ENCODE peak calls at places on chromosomes 6 and 20, in six cellular contexts. One of them, this sample, is unnamed.

GRCh38 chr6:139425780-139426179 is 51.3 kb upstream of the CITED2 start:
- DNase-seq in iris pigment epithelial cell: no peak
- DNase-seq in activated CD4-positive, CD25-positive, alpha-beta regulatory T cell: no peak
- DNase-seq in posterior cingulate gyrus: no peak
- DNase-seq in lower lobe of right lung: no peak
- DNase-seq in effector CD4-positive, alpha-beta T cell: no peak
- DNase-seq in this sample: no peak

GRCh38 chr6:27472182-27472616 is 706 bp downstream of the ZNF184 start:
- DNase-seq in iris pigment epithelial cell: peak
- DNase-seq in activated CD4-positive, CD25-positive, alpha-beta regulatory T cell: peak
- DNase-seq in posterior cingulate gyrus: peak
- DNase-seq in lower lobe of right lung: peak
- DNase-seq in effector CD4-positive, alpha-beta T cell: peak
- DNase-seq in this sample: peak

GRCh38 chr6:21026576-21027273 is 492.5 kb downstream of the CDKAL1 start:
- DNase-seq in iris pigment epithelial cell: peak
- DNase-seq in activated CD4-positive, CD25-positive, alpha-beta regulatory T cell: no peak
- DNase-seq in posterior cingulate gyrus: no peak
- DNase-seq in lower lobe of right lung: no peak
- DNase-seq in effector CD4-positive, alpha-beta T cell: no peak
- DNase-seq in this sample: no peak

GRCh38 chr6:128641701-128642100 is 121.3 kb upstream of the PTPRK start:
- DNase-seq in iris pigment epithelial cell: peak
- DNase-seq in activated CD4-positive, CD25-positive, alpha-beta regulatory T cell: no peak
- DNase-seq in posterior cingulate gyrus: no peak
- DNase-seq in lower lobe of right lung: no peak
- DNase-seq in effector CD4-positive, alpha-beta T cell: no peak
- DNase-seq in this sample: no peak

GRCh38 chr20:19935842-19936241 is 81.3 kb upstream of the NAA20 start:
- DNase-seq in iris pigment epithelial cell: no peak
- DNase-seq in activated CD4-positive, CD25-positive, alpha-beta regulatory T cell: no peak
- DNase-seq in posterior cingulate gyrus: no peak
- DNase-seq in lower lobe of right lung: peak
- DNase-seq in effector CD4-positive, alpha-beta T cell: no peak
- DNase-seq in this sample: no peak

GRCh38 chr6:136036071-136036380 is 184.5 kb downstream of the PDE7B start:
- DNase-seq in iris pigment epithelial cell: no peak
- DNase-seq in activated CD4-positive, CD25-positive, alpha-beta regulatory T cell: no peak
- DNase-seq in posterior cingulate gyrus: no peak
- DNase-seq in lower lobe of right lung: no peak
- DNase-seq in effector CD4-positive, alpha-beta T cell: no peak
- DNase-seq in this sample: no peak

GRCh38 chr6:109087661-109088264 is 6.9 kb downstream of the SESN1 start:
- DNase-seq in iris pigment epithelial cell: no peak
- DNase-seq in activated CD4-positive, CD25-positive, alpha-beta regulatory T cell: no peak
- DNase-seq in posterior cingulate gyrus: no peak
- DNase-seq in lower lobe of right lung: no peak
- DNase-seq in effector CD4-positive, alpha-beta T cell: no peak
- DNase-seq in this sample: no peak

GRCh38 chr6:148681666-148682065 is 65.2 kb upstream of the UST start:
- DNase-seq in iris pigment epithelial cell: no peak
- DNase-seq in activated CD4-positive, CD25-positive, alpha-beta regulatory T cell: no peak
- DNase-seq in posterior cingulate gyrus: no peak
- DNase-seq in lower lobe of right lung: no peak
- DNase-seq in effector CD4-positive, alpha-beta T cell: no peak
- DNase-seq in this sample: no peak

GRCh38 chr6:124200661-124201060 is 397.0 kb downstream of the NKAIN2 start:
- DNase-seq in iris pigment epithelial cell: no peak
- DNase-seq in activated CD4-positive, CD25-positive, alpha-beta regulatory T cell: no peak
- DNase-seq in posterior cingulate gyrus: no peak
- DNase-seq in lower lobe of right lung: no peak
- DNase-seq in effector CD4-positive, alpha-beta T cell: no peak
- DNase-seq in this sample: peak

GRCh38 chr6:17042422-17043147 is 59.3 kb upstream of the STMND1 start:
- DNase-seq in iris pigment epithelial cell: peak
- DNase-seq in activated CD4-positive, CD25-positive, alpha-beta regulatory T cell: no peak
- DNase-seq in posterior cingulate gyrus: peak
- DNase-seq in lower lobe of right lung: no peak
- DNase-seq in effector CD4-positive, alpha-beta T cell: no peak
- DNase-seq in this sample: no peak

GRCh38 chr20:38842017-38842416 is 36.5 kb downstream of the PPP1R16B start:
- DNase-seq in iris pigment epithelial cell: no peak
- DNase-seq in activated CD4-positive, CD25-positive, alpha-beta regulatory T cell: no peak
- DNase-seq in posterior cingulate gyrus: no peak
- DNase-seq in lower lobe of right lung: no peak
- DNase-seq in effector CD4-positive, alpha-beta T cell: no peak
- DNase-seq in this sample: no peak

GRCh38 chr6:134436281-134436815 is 118.4 kb upstream of the SGK1 start:
- DNase-seq in iris pigment epithelial cell: peak
- DNase-seq in activated CD4-positive, CD25-positive, alpha-beta regulatory T cell: peak
- DNase-seq in posterior cingulate gyrus: peak
- DNase-seq in lower lobe of right lung: peak
- DNase-seq in effector CD4-positive, alpha-beta T cell: peak
- DNase-seq in this sample: no peak

GRCh38 chr20:41426361-41426900 is 59.8 kb upstream of the EMILIN3 start:
- DNase-seq in iris pigment epithelial cell: no peak
- DNase-seq in activated CD4-positive, CD25-positive, alpha-beta regulatory T cell: no peak
- DNase-seq in posterior cingulate gyrus: no peak
- DNase-seq in lower lobe of right lung: no peak
- DNase-seq in effector CD4-positive, alpha-beta T cell: no peak
- DNase-seq in this sample: no peak

GRCh38 chr20:59785118-59785959 is 148.1 kb downstream of the SYCP2 start:
- DNase-seq in iris pigment epithelial cell: no peak
- DNase-seq in activated CD4-positive, CD25-positive, alpha-beta regulatory T cell: no peak
- DNase-seq in posterior cingulate gyrus: no peak
- DNase-seq in lower lobe of right lung: no peak
- DNase-seq in effector CD4-positive, alpha-beta T cell: no peak
- DNase-seq in this sample: no peak

GRCh38 chr6:157236040-157236725 is 87.1 kb downstream of the TMEM242 start:
- DNase-seq in iris pigment epithelial cell: no peak
- DNase-seq in activated CD4-positive, CD25-positive, alpha-beta regulatory T cell: no peak
- DNase-seq in posterior cingulate gyrus: no peak
- DNase-seq in lower lobe of right lung: no peak
- DNase-seq in effector CD4-positive, alpha-beta T cell: no peak
- DNase-seq in this sample: no peak

GRCh38 chr20:33490023-33490933 is at the start of gene CBFA2T2:
- DNase-seq in iris pigment epithelial cell: peak
- DNase-seq in activated CD4-positive, CD25-positive, alpha-beta regulatory T cell: peak
- DNase-seq in posterior cingulate gyrus: no peak
- DNase-seq in lower lobe of right lung: peak
- DNase-seq in effector CD4-positive, alpha-beta T cell: no peak
- DNase-seq in this sample: no peak

GRCh38 chr6:150250826-150251225 is 108.0 kb downstream of the PPP1R14C start:
- DNase-seq in iris pigment epithelial cell: peak
- DNase-seq in activated CD4-positive, CD25-positive, alpha-beta regulatory T cell: no peak
- DNase-seq in posterior cingulate gyrus: no peak
- DNase-seq in lower lobe of right lung: no peak
- DNase-seq in effector CD4-positive, alpha-beta T cell: no peak
- DNase-seq in this sample: no peak

GRCh38 chr6:121437861-121438651 is 2.6 kb downstream of the GJA1 start:
- DNase-seq in iris pigment epithelial cell: peak
- DNase-seq in activated CD4-positive, CD25-positive, alpha-beta regulatory T cell: no peak
- DNase-seq in posterior cingulate gyrus: no peak
- DNase-seq in lower lobe of right lung: no peak
- DNase-seq in effector CD4-positive, alpha-beta T cell: no peak
- DNase-seq in this sample: no peak

GRCh38 chr6:146289816-146290588 is 253.6 kb upstream of the RAB32 start:
- DNase-seq in iris pigment epithelial cell: peak
- DNase-seq in activated CD4-positive, CD25-positive, alpha-beta regulatory T cell: no peak
- DNase-seq in posterior cingulate gyrus: no peak
- DNase-seq in lower lobe of right lung: no peak
- DNase-seq in effector CD4-positive, alpha-beta T cell: no peak
- DNase-seq in this sample: no peak

GRCh38 chr20:23145281-23145700 is 59.2 kb upstream of the CD93 start:
- DNase-seq in iris pigment epithelial cell: peak
- DNase-seq in activated CD4-positive, CD25-positive, alpha-beta regulatory T cell: no peak
- DNase-seq in posterior cingulate gyrus: no peak
- DNase-seq in lower lobe of right lung: no peak
- DNase-seq in effector CD4-positive, alpha-beta T cell: no peak
- DNase-seq in this sample: peak

GRCh38 chr20:51340451-51340840 is 202.1 kb downstream of the NFATC2 start:
- DNase-seq in iris pigment epithelial cell: peak
- DNase-seq in activated CD4-positive, CD25-positive, alpha-beta regulatory T cell: no peak
- DNase-seq in posterior cingulate gyrus: no peak
- DNase-seq in lower lobe of right lung: no peak
- DNase-seq in effector CD4-positive, alpha-beta T cell: no peak
- DNase-seq in this sample: no peak

GRCh38 chr6:151592449-151593169 is 98.8 kb downstream of the CCDC170 start:
- DNase-seq in iris pigment epithelial cell: no peak
- DNase-seq in activated CD4-positive, CD25-positive, alpha-beta regulatory T cell: no peak
- DNase-seq in posterior cingulate gyrus: no peak
- DNase-seq in lower lobe of right lung: no peak
- DNase-seq in effector CD4-positive, alpha-beta T cell: no peak
- DNase-seq in this sample: no peak

GRCh38 chr20:53270792-53271375 is 298.7 kb downstream of the TSHZ2 start:
- DNase-seq in iris pigment epithelial cell: no peak
- DNase-seq in activated CD4-positive, CD25-positive, alpha-beta regulatory T cell: no peak
- DNase-seq in posterior cingulate gyrus: no peak
- DNase-seq in lower lobe of right lung: no peak
- DNase-seq in effector CD4-positive, alpha-beta T cell: no peak
- DNase-seq in this sample: no peak

GRCh38 chr6:169042061-169042460 is 211.6 kb downstream of the THBS2 start:
- DNase-seq in iris pigment epithelial cell: peak
- DNase-seq in activated CD4-positive, CD25-positive, alpha-beta regulatory T cell: no peak
- DNase-seq in posterior cingulate gyrus: no peak
- DNase-seq in lower lobe of right lung: no peak
- DNase-seq in effector CD4-positive, alpha-beta T cell: no peak
- DNase-seq in this sample: no peak

GRCh38 chr6:148657053-148657452 is 89.8 kb upstream of the UST start:
- DNase-seq in iris pigment epithelial cell: peak
- DNase-seq in activated CD4-positive, CD25-positive, alpha-beta regulatory T cell: no peak
- DNase-seq in posterior cingulate gyrus: no peak
- DNase-seq in lower lobe of right lung: no peak
- DNase-seq in effector CD4-positive, alpha-beta T cell: no peak
- DNase-seq in this sample: no peak

GRCh38 chr6:18367371-18367770 is 19.8 kb upstream of the RNF144B start:
- DNase-seq in iris pigment epithelial cell: no peak
- DNase-seq in activated CD4-positive, CD25-positive, alpha-beta regulatory T cell: no peak
- DNase-seq in posterior cingulate gyrus: no peak
- DNase-seq in lower lobe of right lung: no peak
- DNase-seq in effector CD4-positive, alpha-beta T cell: no peak
- DNase-seq in this sample: no peak

GRCh38 chr6:151747890-151748289 is 59.6 kb upstream of the ESR1 start:
- DNase-seq in iris pigment epithelial cell: no peak
- DNase-seq in activated CD4-positive, CD25-positive, alpha-beta regulatory T cell: no peak
- DNase-seq in posterior cingulate gyrus: no peak
- DNase-seq in lower lobe of right lung: no peak
- DNase-seq in effector CD4-positive, alpha-beta T cell: no peak
- DNase-seq in this sample: no peak

GRCh38 chr6:159020011-159020410 is 20.0 kb upstream of the RSPH3 start:
- DNase-seq in iris pigment epithelial cell: no peak
- DNase-seq in activated CD4-positive, CD25-positive, alpha-beta regulatory T cell: no peak
- DNase-seq in posterior cingulate gyrus: no peak
- DNase-seq in lower lobe of right lung: no peak
- DNase-seq in effector CD4-positive, alpha-beta T cell: no peak
- DNase-seq in this sample: no peak

GRCh38 chr6:147782302-147782701 is 273.8 kb downstream of the SAMD5 start:
- DNase-seq in iris pigment epithelial cell: peak
- DNase-seq in activated CD4-positive, CD25-positive, alpha-beta regulatory T cell: no peak
- DNase-seq in posterior cingulate gyrus: no peak
- DNase-seq in lower lobe of right lung: no peak
- DNase-seq in effector CD4-positive, alpha-beta T cell: no peak
- DNase-seq in this sample: no peak

GRCh38 chr6:125453516-125453915 is 151.7 kb upstream of the HDDC2 start:
- DNase-seq in iris pigment epithelial cell: no peak
- DNase-seq in activated CD4-positive, CD25-positive, alpha-beta regulatory T cell: no peak
- DNase-seq in posterior cingulate gyrus: no peak
- DNase-seq in lower lobe of right lung: no peak
- DNase-seq in effector CD4-positive, alpha-beta T cell: no peak
- DNase-seq in this sample: no peak

GRCh38 chr6:139099984-139100383 is 34.9 kb upstream of the HECA start:
- DNase-seq in iris pigment epithelial cell: no peak
- DNase-seq in activated CD4-positive, CD25-positive, alpha-beta regulatory T cell: no peak
- DNase-seq in posterior cingulate gyrus: no peak
- DNase-seq in lower lobe of right lung: no peak
- DNase-seq in effector CD4-positive, alpha-beta T cell: no peak
- DNase-seq in this sample: no peak

GRCh38 chr6:64672131-64672530 is 1034.9 kb downstream of the EYS start:
- DNase-seq in iris pigment epithelial cell: peak
- DNase-seq in activated CD4-positive, CD25-positive, alpha-beta regulatory T cell: no peak
- DNase-seq in posterior cingulate gyrus: no peak
- DNase-seq in lower lobe of right lung: no peak
- DNase-seq in effector CD4-positive, alpha-beta T cell: no peak
- DNase-seq in this sample: no peak

GRCh38 chr6:64527899-64528298 is 892.3 kb downstream of the PHF3 start:
- DNase-seq in iris pigment epithelial cell: no peak
- DNase-seq in activated CD4-positive, CD25-positive, alpha-beta regulatory T cell: no peak
- DNase-seq in posterior cingulate gyrus: no peak
- DNase-seq in lower lobe of right lung: no peak
- DNase-seq in effector CD4-positive, alpha-beta T cell: no peak
- DNase-seq in this sample: no peak

This sample was measured in cerebellum.